ENCODE peak calls at places on chromosomes 16 and 17, in four cellular contexts. D, V, F and B are unnamed samples.

GRCh38 chr16:31200821-31201510 is 1.6 kb downstream of the PYCARD start:
- DNase-seq in D (no peak), V (no peak), F (peak; percentile 51), B (peak; percentile 23)

GRCh38 chr16:78147846-78148535 is 48.5 kb downstream of the WWOX start:
- DNase-seq in D (no peak), V (peak; percentile 51), F (no peak), B (no peak)

GRCh38 chr16:65445313-65446260 is 323.7 kb upstream of the CDH11 start:
- DNase-seq in D (no peak), V (peak; percentile 70), F (no peak), B (no peak)

GRCh38 chr17:13953871-13954270 is 115.4 kb upstream of the COX10 start:
- DNase-seq in D (no peak), V (no peak), F (no peak), B (peak; percentile 67)

GRCh38 chr16:70253291-70254094 is 1.8 kb upstream of the EXOSC6 start:
- DNase-seq in D (no peak), V (peak; percentile 33), F (no peak), B (peak; percentile 63)

GRCh38 chr16:10880609-10881452 is 3.8 kb downstream of the CIITA start:
- DNase-seq in D (no peak), V (no peak), F (no peak), B (no peak)

GRCh38 chr16:15611610-15612009 is 31.3 kb downstream of the MARF1 start:
- DNase-seq in D (no peak), V (peak; percentile 18), F (no peak), B (peak; percentile 78)

GRCh38 chr16:84218176-84218776 is 21.5 kb downstream of the KCNG4 start:
- DNase-seq in D (no peak), V (no peak), F (no peak), B (no peak)

GRCh38 chr17:30323895-30324319 is 9.9 kb downstream of the TMIGD1 start:
- DNase-seq in D (peak; percentile 52), V (peak; percentile 86), F (peak; percentile 31), B (peak; percentile 70)

GRCh38 chr17:16349461-16349860 is 3.8 kb downstream of the CENPV start:
- DNase-seq in D (no peak), V (no peak), F (no peak), B (no peak)

GRCh38 chr16:67632415-67633172 is 12.3 kb upstream of the CARMIL2 start:
- DNase-seq in D (no peak), V (peak; percentile 13), F (no peak), B (peak; percentile 90)

GRCh38 chr17:68394608-68395331 is 62.5 kb downstream of the WIPI1 start:
- DNase-seq in D (no peak), V (no peak), F (no peak), B (no peak)

GRCh38 chr17:79517812-79518211 is 93.0 kb downstream of the RBFOX3 start:
- DNase-seq in D (no peak), V (no peak), F (no peak), B (no peak)

GRCh38 chr17:30239089-30239462 is 3.6 kb upstream of the SLC6A4 start:
- DNase-seq in D (no peak), V (no peak), F (no peak), B (no peak)

GRCh38 chr17:57946798-57947358 is 8.3 kb downstream of the CUEDC1 start:
- DNase-seq in D (peak; percentile 77), V (peak; percentile 70), F (peak; percentile 76), B (peak; percentile 87)

GRCh38 chr17:1617620-1618174 is 10.9 kb downstream of the SLC43A2 start:
- DNase-seq in D (no peak), V (peak; percentile 55), F (no peak), B (peak; percentile 69)

GRCh38 chr17:67520282-67520906 is 143.3 kb downstream of the PITPNC1 start:
- DNase-seq in D (no peak), V (peak; percentile 27), F (no peak), B (peak; percentile 16)

GRCh38 chr17:79217473-79218135 is 143.0 kb downstream of the ENGASE start:
- DNase-seq in D (no peak), V (no peak), F (no peak), B (no peak)

GRCh38 chr17:35896011-35896587 is 15.9 kb upstream of the CCL5 start:
- DNase-seq in D (no peak), V (no peak), F (peak; percentile 47), B (peak; percentile 56)

GRCh38 chr16:56844056-56844455 is 21.0 kb upstream of the SLC12A3 start:
- DNase-seq in D (no peak), V (no peak), F (no peak), B (no peak)

GRCh38 chr16:83727018-83727417 is 80.8 kb upstream of the HSBP1 start:
- DNase-seq in D (no peak), V (no peak), F (no peak), B (peak; percentile 83)

GRCh38 chr17:27293359-27293897 is 486 bp upstream of the WSB1 start:
- DNase-seq in D (no peak), V (no peak), F (no peak), B (no peak)

GRCh38 chr17:67636312-67636711 is 81.4 kb upstream of the NOL11 start:
- DNase-seq in D (no peak), V (no peak), F (no peak), B (no peak)

GRCh38 chr16:68298907-68299515 is 11.7 kb downstream of the SLC7A6OS start:
- DNase-seq in D (peak; percentile 62), V (peak; percentile 91), F (no peak), B (peak; percentile 71)

GRCh38 chr17:31004160-31004559 is 33.3 kb downstream of the RNF135 start:
- DNase-seq in D (no peak), V (no peak), F (no peak), B (no peak)

GRCh38 chr16:82924075-82924854 is 297.5 kb downstream of the CDH13 start:
- DNase-seq in D (no peak), V (peak; percentile 40), F (no peak), B (peak; percentile 13)

GRCh38 chr16:1317479-1318267 is 8.2 kb downstream of the UBE2I start:
- DNase-seq in D (no peak), V (no peak), F (no peak), B (no peak)

GRCh38 chr17:78387982-78388941 is 9.8 kb downstream of the PGS1 start:
- DNase-seq in D (no peak), V (no peak), F (peak; percentile 67), B (peak; percentile 60)

GRCh38 chr17:28928061-28928460 is 23.3 kb downstream of the PHF12 start:
- DNase-seq in D (no peak), V (peak; percentile 50), F (no peak), B (peak; percentile 63)

GRCh38 chr17:57887161-57887560 is 37.3 kb upstream of the MRPS23 start:
- DNase-seq in D (no peak), V (no peak), F (no peak), B (no peak)

GRCh38 chr17:50507871-50508572 is at the start of gene MYCBPAP:
- DNase-seq in D (no peak), V (no peak), F (peak; percentile 87), B (peak; percentile 81)